ENCODE peak calls at places on chromosomes 6 and 20, in four cellular contexts. J, N, X and K are unnamed samples.

GRCh38 chr6:133741375-133741861 is 147.5 kb upstream of the TCF21 start:
- DNase-seq in J (no peak), N (no peak), X (peak), K (no peak)

GRCh38 chr6:157966597-157966977 is 15.1 kb upstream of the SYNJ2 start:
- DNase-seq in J (no peak), N (no peak), X (no peak), K (no peak)

GRCh38 chr20:59925894-59926293 is 7.5 kb downstream of the SYCP2 start:
- DNase-seq in J (no peak), N (no peak), X (no peak), K (no peak)

GRCh38 chr20:59622496-59622895 is 18.2 kb downstream of the PHACTR3 start:
- DNase-seq in J (no peak), N (no peak), X (no peak), K (no peak)

GRCh38 chr6:31430449-31430848 is 27.1 kb downstream of the MICA start:
- DNase-seq in J (no peak), N (no peak), X (no peak), K (no peak)

GRCh38 chr6:155201461-155202226 is 62.2 kb upstream of the CLDN20 start:
- DNase-seq in J (no peak), N (no peak), X (peak), K (peak)

GRCh38 chr6:22929228-22929627 is 359.9 kb downstream of the HDGFL1 start:
- DNase-seq in J (no peak), N (no peak), X (no peak), K (no peak)

GRCh38 chr20:41480054-41480770 is 113.6 kb upstream of the EMILIN3 start:
- DNase-seq in J (no peak), N (no peak), X (no peak), K (no peak)

GRCh38 chr6:6631526-6632276 is 43.2 kb downstream of the LY86 start:
- DNase-seq in J (no peak), N (no peak), X (no peak), K (no peak)

GRCh38 chr20:48621256-48622078 is 206.3 kb downstream of the PREX1 start:
- DNase-seq in J (peak), N (peak), X (no peak), K (peak)

GRCh38 chr6:13872681-13873080 is 52.1 kb upstream of the RNF182 start:
- DNase-seq in J (no peak), N (no peak), X (no peak), K (no peak)

GRCh38 chr6:113102761-113103160 is 754.4 kb upstream of the MARCKS start:
- DNase-seq in J (no peak), N (no peak), X (no peak), K (no peak)

GRCh38 chr6:17928514-17929430 is 58.7 kb downstream of the KIF13A start:
- DNase-seq in J (no peak), N (no peak), X (no peak), K (no peak)

GRCh38 chr6:107676002-107676401 is 148.1 kb downstream of the SCML4 start:
- DNase-seq in J (no peak), N (no peak), X (no peak), K (no peak)

GRCh38 chr20:38113401-38114325 is 51.4 kb downstream of the TGM2 start:
- DNase-seq in J (no peak), N (no peak), X (no peak), K (peak)

GRCh38 chr6:157891544-157892362 is 68.7 kb downstream of the SNX9 start:
- DNase-seq in J (no peak), N (no peak), X (no peak), K (no peak)

GRCh38 chr6:30238178-30238795 is 25.1 kb upstream of the TRIM26 start:
- DNase-seq in J (no peak), N (no peak), X (peak), K (peak)

GRCh38 chr6:65997539-65997938 is 290.5 kb upstream of the EYS start:
- DNase-seq in J (no peak), N (no peak), X (no peak), K (no peak)

GRCh38 chr6:88823998-88824397 is 139.4 kb downstream of the RNGTT start:
- DNase-seq in J (no peak), N (no peak), X (peak), K (no peak)

GRCh38 chr20:5184684-5185083 is 57.9 kb downstream of the CDS2 start:
- DNase-seq in J (no peak), N (no peak), X (no peak), K (no peak)

GRCh38 chr6:109743739-109744138 is 52.6 kb downstream of the FIG4 start:
- DNase-seq in J (no peak), N (no peak), X (no peak), K (no peak)

GRCh38 chr20:23049201-23049932 is at the start of gene THBD:
- DNase-seq in J (peak), N (peak), X (no peak), K (peak)

GRCh38 chr6:83378621-83379388 is 52.0 kb downstream of the ME1 start:
- DNase-seq in J (no peak), N (no peak), X (no peak), K (no peak)

GRCh38 chr20:62123450-62124118 is 1.3 kb downstream of the LSM14B start:
- DNase-seq in J (no peak), N (no peak), X (no peak), K (peak)

GRCh38 chr20:15399781-15400180 is 1062.4 kb upstream of the FLRT3 start:
- DNase-seq in J (no peak), N (no peak), X (no peak), K (no peak)

GRCh38 chr6:90701146-90701781 is 114.4 kb upstream of the MAP3K7 start:
- DNase-seq in J (no peak), N (no peak), X (peak), K (no peak)

GRCh38 chr6:3208775-3209113 is 18.7 kb downstream of the TUBB2B start:
- DNase-seq in J (no peak), N (no peak), X (no peak), K (no peak)